ENCODE peak calls at places on chromosomes 4 and X, in eight cellular contexts. One of them, this sample, is unnamed.

GRCh38 chr4:178080312-178080711 is 638.1 kb upstream of the AGA start:
- ATAC-seq in naive B cell: no peak
- ATAC-seq in activated T-helper 17 cell treated with anti-CD3 and anti-CD28 coated beads, Interleukin-2, amount 50 U/mL, for 72 hours: no peak
- ATAC-seq in CD4-positive, CD25-positive, alpha-beta regulatory T cell: no peak
- ATAC-seq in activated CD8-positive, alpha-beta T cell treated with anti-CD3 and anti-CD28 coated beads, Interleukin-2, amount 10 ng/mL, durations not matched to agents 7 days and 5 days: no peak
- ATAC-seq in activated naive CD4-positive, alpha-beta T cell treated with anti-CD3 and anti-CD28 coated beads, Interleukin-2, amount 50 U/mL, for 72 hours: no peak
- ATAC-seq in HepG2: no peak
- ATAC-seq in psoas muscle: no peak
- ATAC-seq in this sample: no peak

GRCh38 chr4:15753786-15754185 is 24.3 kb upstream of the CD38 start:
- ATAC-seq in CD4-positive, CD25-positive, alpha-beta regulatory T cell: no peak
- ATAC-seq in naive B cell: no peak
- ATAC-seq in activated naive CD4-positive, alpha-beta T cell treated with anti-CD3 and anti-CD28 coated beads, Interleukin-2, amount 50 U/mL, for 72 hours: no peak
- ATAC-seq in HepG2: no peak
- ATAC-seq in activated CD8-positive, alpha-beta T cell treated with anti-CD3 and anti-CD28 coated beads, Interleukin-2, amount 10 ng/mL, durations not matched to agents 7 days and 5 days: no peak
- ATAC-seq in psoas muscle: peak
- ATAC-seq in activated T-helper 17 cell treated with anti-CD3 and anti-CD28 coated beads, Interleukin-2, amount 50 U/mL, for 72 hours: no peak
- ATAC-seq in this sample: no peak

GRCh38 chr4:78265006-78265405 is 207.9 kb downstream of the FRAS1 start:
- ATAC-seq in CD4-positive, CD25-positive, alpha-beta regulatory T cell: no peak
- ATAC-seq in psoas muscle: no peak
- ATAC-seq in naive B cell: no peak
- ATAC-seq in HepG2: no peak
- ATAC-seq in activated CD8-positive, alpha-beta T cell treated with anti-CD3 and anti-CD28 coated beads, Interleukin-2, amount 10 ng/mL, durations not matched to agents 7 days and 5 days: no peak
- ATAC-seq in activated naive CD4-positive, alpha-beta T cell treated with anti-CD3 and anti-CD28 coated beads, Interleukin-2, amount 50 U/mL, for 72 hours: no peak
- ATAC-seq in activated T-helper 17 cell treated with anti-CD3 and anti-CD28 coated beads, Interleukin-2, amount 50 U/mL, for 72 hours: no peak
- ATAC-seq in this sample: no peak

GRCh38 chr4:46389301-46389761 is 597 bp downstream of the GABRA2 start:
- ATAC-seq in activated CD8-positive, alpha-beta T cell treated with anti-CD3 and anti-CD28 coated beads, Interleukin-2, amount 10 ng/mL, durations not matched to agents 7 days and 5 days: no peak
- ATAC-seq in HepG2: peak
- ATAC-seq in activated T-helper 17 cell treated with anti-CD3 and anti-CD28 coated beads, Interleukin-2, amount 50 U/mL, for 72 hours: no peak
- ATAC-seq in CD4-positive, CD25-positive, alpha-beta regulatory T cell: no peak
- ATAC-seq in naive B cell: no peak
- ATAC-seq in psoas muscle: no peak
- ATAC-seq in activated naive CD4-positive, alpha-beta T cell treated with anti-CD3 and anti-CD28 coated beads, Interleukin-2, amount 50 U/mL, for 72 hours: no peak
- ATAC-seq in this sample: peak

GRCh38 chr4:2646386-2647149 is 109.6 kb downstream of the TNIP2 start:
- ATAC-seq in activated naive CD4-positive, alpha-beta T cell treated with anti-CD3 and anti-CD28 coated beads, Interleukin-2, amount 50 U/mL, for 72 hours: no peak
- ATAC-seq in activated T-helper 17 cell treated with anti-CD3 and anti-CD28 coated beads, Interleukin-2, amount 50 U/mL, for 72 hours: no peak
- ATAC-seq in CD4-positive, CD25-positive, alpha-beta regulatory T cell: no peak
- ATAC-seq in psoas muscle: peak
- ATAC-seq in naive B cell: no peak
- ATAC-seq in activated CD8-positive, alpha-beta T cell treated with anti-CD3 and anti-CD28 coated beads, Interleukin-2, amount 10 ng/mL, durations not matched to agents 7 days and 5 days: no peak
- ATAC-seq in HepG2: no peak
- ATAC-seq in this sample: no peak

GRCh38 chr4:24105183-24106039 is 215.6 kb upstream of the PPARGC1A start:
- ATAC-seq in CD4-positive, CD25-positive, alpha-beta regulatory T cell: no peak
- ATAC-seq in activated T-helper 17 cell treated with anti-CD3 and anti-CD28 coated beads, Interleukin-2, amount 50 U/mL, for 72 hours: no peak
- ATAC-seq in HepG2: no peak
- ATAC-seq in activated naive CD4-positive, alpha-beta T cell treated with anti-CD3 and anti-CD28 coated beads, Interleukin-2, amount 50 U/mL, for 72 hours: no peak
- ATAC-seq in activated CD8-positive, alpha-beta T cell treated with anti-CD3 and anti-CD28 coated beads, Interleukin-2, amount 10 ng/mL, durations not matched to agents 7 days and 5 days: no peak
- ATAC-seq in psoas muscle: peak
- ATAC-seq in naive B cell: no peak
- ATAC-seq in this sample: peak

GRCh38 chrX:130994671-130995070 is 63.5 kb upstream of the ARHGAP36 start:
- ATAC-seq in psoas muscle: no peak
- ATAC-seq in activated naive CD4-positive, alpha-beta T cell treated with anti-CD3 and anti-CD28 coated beads, Interleukin-2, amount 50 U/mL, for 72 hours: no peak
- ATAC-seq in CD4-positive, CD25-positive, alpha-beta regulatory T cell: no peak
- ATAC-seq in activated T-helper 17 cell treated with anti-CD3 and anti-CD28 coated beads, Interleukin-2, amount 50 U/mL, for 72 hours: no peak
- ATAC-seq in naive B cell: no peak
- ATAC-seq in activated CD8-positive, alpha-beta T cell treated with anti-CD3 and anti-CD28 coated beads, Interleukin-2, amount 10 ng/mL, durations not matched to agents 7 days and 5 days: no peak
- ATAC-seq in HepG2: no peak
- ATAC-seq in this sample: peak

GRCh38 chr4:168844261-168845039 is 165.6 kb downstream of the CBR4 start:
- ATAC-seq in CD4-positive, CD25-positive, alpha-beta regulatory T cell: no peak
- ATAC-seq in psoas muscle: no peak
- ATAC-seq in activated T-helper 17 cell treated with anti-CD3 and anti-CD28 coated beads, Interleukin-2, amount 50 U/mL, for 72 hours: no peak
- ATAC-seq in activated naive CD4-positive, alpha-beta T cell treated with anti-CD3 and anti-CD28 coated beads, Interleukin-2, amount 50 U/mL, for 72 hours: no peak
- ATAC-seq in naive B cell: no peak
- ATAC-seq in activated CD8-positive, alpha-beta T cell treated with anti-CD3 and anti-CD28 coated beads, Interleukin-2, amount 10 ng/mL, durations not matched to agents 7 days and 5 days: no peak
- ATAC-seq in HepG2: no peak
- ATAC-seq in this sample: no peak

GRCh38 chr4:138192113-138192512 is 50.0 kb downstream of the SLC7A11 start:
- ATAC-seq in psoas muscle: no peak
- ATAC-seq in naive B cell: no peak
- ATAC-seq in activated naive CD4-positive, alpha-beta T cell treated with anti-CD3 and anti-CD28 coated beads, Interleukin-2, amount 50 U/mL, for 72 hours: peak
- ATAC-seq in activated T-helper 17 cell treated with anti-CD3 and anti-CD28 coated beads, Interleukin-2, amount 50 U/mL, for 72 hours: no peak
- ATAC-seq in CD4-positive, CD25-positive, alpha-beta regulatory T cell: no peak
- ATAC-seq in HepG2: no peak
- ATAC-seq in activated CD8-positive, alpha-beta T cell treated with anti-CD3 and anti-CD28 coated beads, Interleukin-2, amount 10 ng/mL, durations not matched to agents 7 days and 5 days: no peak
- ATAC-seq in this sample: no peak

GRCh38 chr4:102387552-102388150 is 42.4 kb upstream of the SLC39A8 start:
- ATAC-seq in psoas muscle: no peak
- ATAC-seq in CD4-positive, CD25-positive, alpha-beta regulatory T cell: no peak
- ATAC-seq in naive B cell: no peak
- ATAC-seq in HepG2: no peak
- ATAC-seq in activated CD8-positive, alpha-beta T cell treated with anti-CD3 and anti-CD28 coated beads, Interleukin-2, amount 10 ng/mL, durations not matched to agents 7 days and 5 days: no peak
- ATAC-seq in activated T-helper 17 cell treated with anti-CD3 and anti-CD28 coated beads, Interleukin-2, amount 50 U/mL, for 72 hours: no peak
- ATAC-seq in activated naive CD4-positive, alpha-beta T cell treated with anti-CD3 and anti-CD28 coated beads, Interleukin-2, amount 50 U/mL, for 72 hours: no peak
- ATAC-seq in this sample: no peak